ENCODE peak calls at places on chromosomes 6 and 20, in nine cellular contexts. Y is RWPE2, V is A549, C is hepatocyte, P is PC-3, S is HepG2, T is AG04450, H is HFF-Myc, U is upper lobe of right lung. E is an unnamed sample.

GRCh38 chr20:4560667-4561066 is 161.0 kb upstream of the PRND start:
- DNase-seq in Y (no peak), V (no peak), C (no peak), P (no peak), S (no peak), T (peak), H (no peak), U (no peak), E (peak)

GRCh38 chr20:22339091-22339881 is 245.1 kb downstream of the FOXA2 start:
- DNase-seq in Y (no peak), V (peak), C (peak), P (peak), S (peak), T (peak), H (peak), U (no peak), E (peak)

GRCh38 chr6:2220154-2220553 is 25.3 kb downstream of the GMDS start:
- DNase-seq in Y (no peak), V (no peak), C (no peak), P (no peak), S (no peak), T (no peak), H (no peak), U (no peak), E (no peak)

GRCh38 chr20:46939031-46939430 is 44.4 kb downstream of the EYA2 start:
- DNase-seq in Y (no peak), V (peak), C (no peak), P (peak), S (peak), T (no peak), H (no peak), U (no peak), E (no peak)

GRCh38 chr6:4220619-4221018 is 85.2 kb upstream of the ECI2 start:
- DNase-seq in Y (no peak), V (no peak), C (no peak), P (no peak), S (no peak), T (no peak), H (no peak), U (no peak), E (peak)

GRCh38 chr20:3312940-3313656 is 74.1 kb upstream of the SLC4A11 start:
- DNase-seq in Y (no peak), V (peak), C (peak), P (peak), S (peak), T (no peak), H (no peak), U (no peak), E (peak)

GRCh38 chr20:53793783-53794383 is 200.2 kb upstream of the ZNF217 start:
- DNase-seq in Y (no peak), V (no peak), C (no peak), P (no peak), S (no peak), T (no peak), H (no peak), U (no peak), E (peak)

GRCh38 chr6:40899684-40900155 is 139.3 kb downstream of the UNC5CL start:
- DNase-seq in Y (no peak), V (no peak), C (peak), P (no peak), S (peak), T (no peak), H (no peak), U (no peak), E (no peak)

GRCh38 chr6:137237413-137238170 is 18.4 kb upstream of the IFNGR1 start:
- DNase-seq in Y (peak), V (peak), C (peak), P (peak), S (peak), T (peak), H (no peak), U (no peak), E (peak)

GRCh38 chr6:395432-396125 is 4.0 kb downstream of the IRF4 start:
- DNase-seq in Y (no peak), V (no peak), C (no peak), P (no peak), S (no peak), T (no peak), H (no peak), U (no peak), E (no peak)

GRCh38 chr6:140441256-140441655 is 1066.8 kb upstream of the CITED2 start:
- DNase-seq in Y (no peak), V (peak), C (peak), P (peak), S (peak), T (no peak), H (no peak), U (no peak), E (peak)

GRCh38 chr20:7094438-7094997 is 327.0 kb downstream of the BMP2 start:
- DNase-seq in Y (no peak), V (peak), C (peak), P (peak), S (peak), T (no peak), H (peak), U (no peak), E (peak)

GRCh38 chr6:159184559-159184958 is 15.4 kb downstream of the FNDC1 start:
- DNase-seq in Y (no peak), V (no peak), C (no peak), P (no peak), S (no peak), T (no peak), H (no peak), U (no peak), E (peak)

GRCh38 chr6:68778356-68779020 is 143.4 kb downstream of the ADGRB3 start:
- DNase-seq in Y (no peak), V (peak), C (peak), P (peak), S (peak), T (no peak), H (no peak), U (no peak), E (peak)

GRCh38 chr6:41367061-41367460 is 31.7 kb downstream of the NCR2 start:
- DNase-seq in Y (no peak), V (no peak), C (no peak), P (no peak), S (no peak), T (no peak), H (no peak), U (no peak), E (no peak)

GRCh38 chr6:81073323-81073722 is 679.2 kb downstream of the TENT5A start:
- DNase-seq in Y (no peak), V (no peak), C (no peak), P (no peak), S (no peak), T (no peak), H (no peak), U (no peak), E (no peak)

GRCh38 chr20:12966468-12967085 is 42.2 kb upstream of the SPTLC3 start:
- DNase-seq in Y (no peak), V (peak), C (peak), P (peak), S (peak), T (peak), H (peak), U (no peak), E (peak)

GRCh38 chr6:80508885-80509630 is 402.6 kb downstream of the BCKDHB start:
- DNase-seq in Y (no peak), V (no peak), C (no peak), P (peak), S (peak), T (peak), H (no peak), U (no peak), E (no peak)

GRCh38 chr6:162058281-162058875 is 669.2 kb downstream of the PRKN start:
- DNase-seq in Y (no peak), V (peak), C (peak), P (peak), S (peak), T (no peak), H (no peak), U (no peak), E (no peak)

GRCh38 chr6:108581237-108581931 is 20.7 kb downstream of the FOXO3 start:
- DNase-seq in Y (no peak), V (no peak), C (peak), P (peak), S (no peak), T (no peak), H (no peak), U (no peak), E (peak)

GRCh38 chr20:5658897-5659296 is 91.3 kb upstream of the SHLD1 start:
- DNase-seq in Y (peak), V (peak), C (peak), P (peak), S (peak), T (peak), H (no peak), U (no peak), E (peak)

GRCh38 chr6:72746276-72746675 is 124.4 kb downstream of the KCNQ5 start:
- DNase-seq in Y (no peak), V (peak), C (no peak), P (peak), S (no peak), T (no peak), H (no peak), U (no peak), E (peak)

GRCh38 chr20:53087034-53087777 is 115.0 kb downstream of the TSHZ2 start:
- DNase-seq in Y (no peak), V (no peak), C (no peak), P (no peak), S (peak), T (no peak), H (no peak), U (no peak), E (peak)

GRCh38 chr6:143264996-143265734 is 185.3 kb downstream of the ADAT2 start:
- DNase-seq in Y (no peak), V (no peak), C (peak), P (no peak), S (no peak), T (no peak), H (no peak), U (no peak), E (no peak)

GRCh38 chr6:74439412-74439811 is 743.4 kb downstream of the CD109 start:
- DNase-seq in Y (no peak), V (no peak), C (no peak), P (no peak), S (no peak), T (no peak), H (no peak), U (no peak), E (no peak)

GRCh38 chr6:42936398-42936797 is 7.1 kb downstream of the CNPY3 start:
- DNase-seq in Y (no peak), V (no peak), C (no peak), P (no peak), S (no peak), T (no peak), H (no peak), U (no peak), E (no peak)

GRCh38 chr6:125558907-125559306 is 190.5 kb upstream of the HEY2 start:
- DNase-seq in Y (no peak), V (no peak), C (peak), P (peak), S (no peak), T (no peak), H (no peak), U (no peak), E (no peak)

GRCh38 chr6:170532867-170533488 is 20.1 kb downstream of the PSMB1 start:
- DNase-seq in Y (no peak), V (no peak), C (no peak), P (peak), S (no peak), T (no peak), H (no peak), U (no peak), E (no peak)

GRCh38 chr6:158654498-158654897 is 4.6 kb downstream of the SYTL3 start:
- DNase-seq in Y (no peak), V (no peak), C (peak), P (no peak), S (peak), T (no peak), H (no peak), U (peak), E (peak)

GRCh38 chr6:46024122-46024769 is 8.6 kb upstream of the CLIC5 start:
- DNase-seq in Y (no peak), V (no peak), C (no peak), P (no peak), S (no peak), T (no peak), H (no peak), U (no peak), E (peak)

GRCh38 chr6:106512048-106512957 is 117.0 kb downstream of the RTN4IP1 start:
- DNase-seq in Y (peak), V (peak), C (peak), P (peak), S (peak), T (no peak), H (no peak), U (peak), E (peak)

GRCh38 chr6:119184008-119184665 is 105.7 kb upstream of the FAM184A start:
- DNase-seq in Y (no peak), V (no peak), C (no peak), P (no peak), S (no peak), T (no peak), H (no peak), U (no peak), E (no peak)

GRCh38 chr6:34067814-34068213 is 78.1 kb downstream of the GRM4 start:
- DNase-seq in Y (no peak), V (peak), C (no peak), P (peak), S (no peak), T (no peak), H (no peak), U (no peak), E (no peak)

GRCh38 chr6:122726649-122727048 is 52.9 kb upstream of the FABP7 start:
- DNase-seq in Y (no peak), V (peak), C (peak), P (peak), S (peak), T (no peak), H (no peak), U (no peak), E (peak)

GRCh38 chr20:39627765-39628164 is 665.6 kb downstream of the DHX35 start:
- DNase-seq in Y (no peak), V (no peak), C (no peak), P (no peak), S (no peak), T (no peak), H (no peak), U (no peak), E (no peak)

GRCh38 chr20:58014628-58015315 is 213.7 kb downstream of the ANKRD60 start:
- DNase-seq in Y (peak), V (peak), C (no peak), P (peak), S (no peak), T (no peak), H (no peak), U (no peak), E (no peak)

GRCh38 chr6:85115876-85116275 is 334.0 kb upstream of the NT5E start:
- DNase-seq in Y (no peak), V (no peak), C (no peak), P (no peak), S (no peak), T (no peak), H (no peak), U (no peak), E (no peak)

GRCh38 chr6:43405354-43405753 is 22.0 kb upstream of the ABCC10 start:
- DNase-seq in Y (no peak), V (no peak), C (no peak), P (peak), S (no peak), T (no peak), H (no peak), U (no peak), E (peak)

GRCh38 chr6:105818505-105818904 is 267.6 kb upstream of the PRDM1 start:
- DNase-seq in Y (no peak), V (no peak), C (no peak), P (peak), S (no peak), T (no peak), H (no peak), U (no peak), E (no peak)

GRCh38 chr6:95866732-95867131 is 149.0 kb upstream of the FUT9 start:
- DNase-seq in Y (no peak), V (peak), C (peak), P (peak), S (peak), T (no peak), H (peak), U (no peak), E (no peak)
- TF ChIP-seq CTCF in Y (peak), V (peak), C (peak), P (peak), S (peak), T (no peak), H (no peak), U (no peak), E (no peak)

GRCh38 chr20:44583179-44583578 is 800 bp downstream of the PKIG start:
- DNase-seq in Y (no peak), V (no peak), C (no peak), P (no peak), S (no peak), T (no peak), H (no peak), U (no peak), E (no peak)

GRCh38 chr20:44584103-44584690 is 1.8 kb downstream of the PKIG start:
- DNase-seq in Y (no peak), V (no peak), C (no peak), P (no peak), S (no peak), T (no peak), H (no peak), U (no peak), E (no peak)

GRCh38 chr20:44586289-44586911 is 4.0 kb downstream of the PKIG start:
- DNase-seq in Y (no peak), V (no peak), C (no peak), P (no peak), S (no peak), T (no peak), H (no peak), U (no peak), E (no peak)

GRCh38 chr20:44586986-44587980 is 4.9 kb downstream of the PKIG start:
- DNase-seq in Y (no peak), V (no peak), C (no peak), P (no peak), S (no peak), T (no peak), H (no peak), U (no peak), E (no peak)

DNA sequence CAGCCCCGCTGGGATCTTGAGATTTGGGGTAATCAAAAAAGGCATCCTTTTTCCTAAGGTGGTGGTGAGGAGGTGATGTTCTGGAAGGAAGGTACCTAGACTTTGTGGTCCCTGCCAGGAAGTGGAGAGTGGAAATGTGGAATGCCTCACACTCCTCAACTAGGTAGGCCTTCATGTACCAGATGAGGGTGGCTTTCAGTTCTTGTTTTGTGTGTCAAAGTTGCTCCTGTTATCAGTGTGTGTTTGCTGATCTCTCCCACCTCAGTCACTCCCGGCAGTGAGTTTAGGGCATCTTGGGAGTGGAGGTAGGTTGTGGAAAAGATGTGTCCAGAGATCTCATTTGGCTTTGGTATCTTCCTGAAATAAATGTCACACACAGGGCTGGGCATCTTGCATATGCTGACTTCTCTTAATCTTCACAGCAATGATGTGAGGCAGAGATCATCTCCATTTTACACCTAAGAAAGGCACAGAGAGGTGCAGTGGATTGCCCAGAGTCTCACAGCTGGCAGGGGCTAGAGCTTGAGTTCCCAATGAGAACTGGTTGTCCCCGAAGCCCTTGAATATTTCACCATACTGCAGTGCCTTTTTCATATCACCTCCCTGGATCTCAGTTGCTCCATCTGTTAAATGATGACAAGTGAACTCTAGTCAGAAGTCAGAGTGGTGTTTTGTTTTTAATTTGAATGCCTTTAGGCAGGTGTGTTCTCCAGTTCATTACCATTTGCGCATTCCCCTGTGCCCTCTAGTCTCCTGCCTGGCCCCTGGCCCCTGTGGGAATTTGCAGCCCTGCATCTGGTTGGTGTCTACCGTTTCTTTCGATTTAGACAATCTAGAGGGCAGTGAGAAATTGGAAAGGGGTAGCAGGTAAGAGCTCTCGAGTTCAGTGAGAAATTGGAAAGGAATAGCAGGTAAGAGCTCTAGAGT is 2.9 kb downstream of the PKIG start:
- DNase-seq in Y (no peak), V (no peak), C (no peak), P (no peak), S (no peak), T (no peak), H (no peak), U (no peak), E (no peak)
- H3K4me3 ChIP-seq in Y (no peak), V (no peak), C (no peak), P (no peak), S (no peak), T (no peak), H (peak), U (peak), E (no peak)

GRCh38 chr6:75546401-75546800 is 52.8 kb upstream of the FILIP1 start:
- DNase-seq in Y (no peak), V (peak), C (no peak), P (peak), S (peak), T (no peak), H (peak), U (no peak), E (peak)
- TF ChIP-seq CTCF in Y (peak), V (peak), C (peak), P (peak), S (no peak), T (peak), H (no peak), U (peak), E (peak)

DNA sequence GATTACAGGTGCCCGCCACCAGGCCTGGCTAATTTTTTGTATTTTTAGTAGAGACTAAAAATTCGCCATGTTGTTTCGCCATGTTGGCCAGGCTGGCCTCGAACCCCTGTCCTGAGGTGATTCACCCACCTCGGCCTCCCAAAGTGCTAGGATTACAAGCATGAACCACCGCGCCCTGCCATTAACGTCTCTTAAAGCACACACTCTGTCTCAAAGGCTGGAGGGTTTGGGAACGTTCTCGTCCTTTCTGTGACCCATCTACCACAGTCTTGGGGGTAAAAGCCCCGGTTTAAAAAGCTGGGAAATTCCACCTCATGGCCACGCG is 57.8 kb upstream of the ARID1B start:
- DNase-seq in Y (no peak), V (no peak), C (peak), P (no peak), S (no peak), T (no peak), H (no peak), U (no peak), E (no peak)
- H3K4me3 ChIP-seq in Y (no peak), V (peak), C (no peak), P (peak), S (peak), T (peak), H (no peak), U (peak), E (no peak)

GRCh38 chr6:7173843-7174503 is 66.2 kb downstream of the RREB1 start:
- DNase-seq in Y (no peak), V (no peak), C (no peak), P (no peak), S (no peak), T (no peak), H (no peak), U (no peak), E (no peak)
- TF ChIP-seq CTCF in Y (no peak), V (no peak), C (no peak), P (no peak), S (no peak), T (no peak), H (no peak), U (no peak), E (no peak)

GRCh38 chr6:144954241-144954556 is 669.1 kb downstream of the UTRN start:
- DNase-seq in Y (no peak), V (no peak), C (no peak), P (no peak), S (no peak), T (no peak), H (no peak), U (no peak), E (no peak)

GRCh38 chr6:144953552-144954240 is 668.6 kb downstream of the UTRN start:
- DNase-seq in Y (no peak), V (peak), C (no peak), P (peak), S (no peak), T (no peak), H (no peak), U (no peak), E (peak)

GRCh38 chr6:144955392-144955791 is 670.3 kb downstream of the UTRN start:
- DNase-seq in Y (no peak), V (no peak), C (no peak), P (no peak), S (no peak), T (no peak), H (no peak), U (no peak), E (no peak)

GRCh38 chr6:144952456-144953240 is 667.5 kb downstream of the UTRN start:
- DNase-seq in Y (no peak), V (no peak), C (no peak), P (no peak), S (no peak), T (no peak), H (no peak), U (no peak), E (no peak)

GRCh38 chr6:144951730-144952437 is 666.7 kb downstream of the UTRN start:
- DNase-seq in Y (no peak), V (no peak), C (no peak), P (no peak), S (no peak), T (no peak), H (no peak), U (no peak), E (no peak)
- H3K4me3 ChIP-seq in Y (no peak), V (no peak), C (no peak), P (no peak), S (no peak), T (no peak), H (no peak), U (no peak), E (no peak)

E was measured in fibroblast of the aortic adventitia.